ENCODE peak calls at places on chromosomes 5 and 9, in five cellular contexts. D is fibroblast of lung, V is hepatocyte, Z is OCI-LY7, L is PC-9. H is an unnamed sample.

GRCh38 chr5:62547929-62548678 is 30.5 kb upstream of the LRRC70 start:
- DNase-seq in D (no peak), V (no peak), Z (peak; percentile 7), L (no peak), H (no peak)

GRCh38 chr5:138979684-138980275 is 104.6 kb upstream of the LRRTM2 start:
- DNase-seq in D (no peak), V (no peak), Z (no peak), L (no peak), H (no peak)

GRCh38 chr9:113352411-113352810 is 3.1 kb downstream of the BSPRY start:
- DNase-seq in D (no peak), V (no peak), Z (peak; percentile 21), L (no peak), H (no peak)

GRCh38 chr5:134610715-134611114 is 21.9 kb downstream of the SAR1B start:
- DNase-seq in D (no peak), V (no peak), Z (no peak), L (no peak), H (no peak)

GRCh38 chr5:78339591-78340450 is 20.6 kb upstream of the SCAMP1 start:
- DNase-seq in D (no peak), V (no peak), Z (no peak), L (no peak), H (no peak)

GRCh38 chr5:17305964-17306725 is 88.7 kb downstream of the BASP1 start:
- DNase-seq in D (peak; percentile 93), V (peak; percentile 75), Z (no peak), L (peak; percentile 46), H (no peak)

GRCh38 chr9:90326219-90326618 is 316.4 kb downstream of the DIRAS2 start:
- DNase-seq in D (peak; percentile 25), V (no peak), Z (no peak), L (no peak), H (no peak)

GRCh38 chr9:99239341-99240055 is 17.4 kb downstream of the SEC61B start:
- DNase-seq in D (peak; percentile 60), V (no peak), Z (no peak), L (no peak), H (no peak)

GRCh38 chr9:99375481-99375880 is 153.4 kb downstream of the SEC61B start:
- DNase-seq in D (no peak), V (no peak), Z (no peak), L (no peak), H (no peak)

GRCh38 chr5:137659209-137659608 is 76.7 kb downstream of the KLHL3 start:
- DNase-seq in D (no peak), V (no peak), Z (no peak), L (no peak), H (no peak)

GRCh38 chr5:34765662-34766061 is 73.3 kb upstream of the TTC23L start:
- DNase-seq in D (no peak), V (no peak), Z (no peak), L (no peak), H (no peak)

GRCh38 chr5:150208187-150209015 is 18.5 kb downstream of the SLC6A7 start:
- DNase-seq in D (peak; percentile 78), V (no peak), Z (no peak), L (no peak), H (no peak)

GRCh38 chr5:150206780-150207115 is 16.9 kb downstream of the SLC6A7 start:
- DNase-seq in D (no peak), V (no peak), Z (no peak), L (no peak), H (no peak)

GRCh38 chr5:150204588-150204960 is 14.7 kb downstream of the SLC6A7 start:
- DNase-seq in D (no peak), V (no peak), Z (no peak), L (no peak), H (no peak)

GRCh38 chr5:150203832-150204587 is 14.1 kb downstream of the SLC6A7 start:
- DNase-seq in D (no peak), V (no peak), Z (no peak), L (no peak), H (no peak)

DNA sequence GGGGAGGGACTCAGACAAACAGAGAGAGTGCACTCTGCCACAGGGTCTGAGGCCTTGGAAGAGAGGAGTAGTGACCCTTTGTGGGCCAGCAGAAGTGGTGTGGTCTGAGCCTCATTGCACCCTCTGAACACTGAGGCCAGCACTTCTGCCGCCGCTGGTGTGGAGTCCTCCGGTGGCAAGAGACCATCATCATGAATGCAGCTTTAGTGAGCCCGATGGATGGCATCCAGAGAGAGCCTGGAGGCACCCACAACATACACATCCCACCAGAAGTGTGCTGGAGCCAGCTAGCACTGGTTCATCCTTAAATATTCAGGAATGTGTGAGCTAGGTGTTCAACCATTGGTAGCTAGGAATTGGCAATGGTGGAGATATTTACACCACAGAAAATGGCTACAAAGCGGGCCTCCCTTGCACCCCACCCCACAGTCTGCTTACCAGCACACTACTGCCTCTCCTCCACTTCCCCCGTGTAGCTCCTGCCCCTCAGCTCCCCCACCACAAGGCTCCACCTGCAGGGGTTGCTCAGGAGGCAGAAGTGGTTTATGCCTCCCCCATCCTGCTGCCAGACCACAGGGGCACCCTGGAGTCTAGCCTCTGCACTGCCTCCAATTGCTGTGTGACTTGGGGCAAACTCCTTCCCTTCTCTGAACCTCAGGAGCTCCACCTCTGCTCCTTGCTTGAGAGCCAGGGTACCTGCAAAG is 16.4 kb downstream of the SLC6A7 start:
- DNase-seq in D (peak; percentile 7), V (no peak), Z (no peak), L (no peak), H (no peak)
- H3K4me2 ChIP-seq in D (no peak overlapping the region), V (no peak overlapping the region), Z (no peak overlapping the region), L (no peak overlapping the region), H (no peak overlapping the region)

GRCh38 chr9:96399335-96399633 is 15.8 kb upstream of the SLC35D2 start:
- DNase-seq in D (no peak), V (no peak), Z (no peak), L (no peak), H (no peak)
- H2AFZ ChIP-seq in D (peak overlapping the region; percentile 78), V (peak overlapping the region; percentile 39), Z (no peak overlapping the region), L (no peak overlapping the region), H (no peak overlapping the region)

DNA sequence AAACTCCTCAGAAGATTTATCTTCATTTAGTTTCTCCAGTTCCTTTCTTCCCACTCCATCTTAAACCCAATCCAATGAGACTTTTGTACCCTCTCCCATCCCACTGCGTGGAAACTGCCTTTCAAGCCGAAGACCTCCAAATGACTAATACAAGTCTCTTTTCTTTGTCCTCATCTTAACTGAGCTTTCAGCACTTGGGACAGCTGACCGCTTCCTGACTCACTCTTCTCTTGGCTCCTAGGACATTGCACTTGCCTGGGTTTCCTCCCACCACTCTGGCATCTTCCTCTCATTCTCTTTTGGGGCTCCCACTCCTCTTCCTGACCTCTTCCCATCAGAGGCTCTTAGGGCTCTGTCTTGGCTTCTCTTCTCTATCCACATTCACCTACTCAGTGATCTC is 243.7 kb downstream of the HSPA4 start:
- DNase-seq in D (peak; percentile 25), V (no peak), Z (no peak), L (no peak), H (no peak)
- H3K4me2 ChIP-seq in D (no peak overlapping the region), V (no peak overlapping the region), Z (no peak overlapping the region), L (no peak overlapping the region), H (no peak overlapping the region)

GRCh38 chr5:99316484-99316883 is 387.7 kb upstream of the CHD1 start:
- DNase-seq in D (no peak), V (no peak), Z (no peak), L (no peak), H (no peak)

GRCh38 chr5:99317136-99317535 is 388.3 kb upstream of the CHD1 start:
- DNase-seq in D (no peak), V (no peak), Z (no peak), L (no peak), H (no peak)

GRCh38 chr5:99315413-99316178 is 386.8 kb upstream of the CHD1 start:
- DNase-seq in D (no peak), V (no peak), Z (no peak), L (no peak), H (no peak)

DNA sequence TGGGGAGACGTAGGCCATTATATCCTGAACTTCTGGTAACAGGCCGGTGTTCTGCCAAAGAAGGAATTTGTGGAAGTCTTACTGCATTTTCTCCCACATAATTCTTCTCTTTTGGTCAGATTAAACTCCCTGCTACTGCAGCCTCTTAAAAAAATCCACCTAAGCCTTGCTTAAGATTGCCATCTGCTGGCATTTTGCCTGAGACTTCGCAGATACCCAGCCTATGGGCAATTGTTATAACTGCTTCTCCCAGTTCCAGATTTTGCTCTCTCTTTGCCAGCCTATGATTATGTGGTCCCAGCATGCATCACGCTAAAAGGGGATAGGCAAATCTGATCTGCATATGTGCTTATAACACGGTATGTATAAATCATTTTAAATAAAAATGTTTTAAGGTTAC is 391.7 kb upstream of the CHD1 start:
- DNase-seq in D (no peak), V (peak; percentile 10), Z (no peak), L (peak; percentile 3), H (peak; percentile 42)
- H2AFZ ChIP-seq in D (no peak overlapping the region), V (no peak overlapping the region), Z (no peak overlapping the region), L (no peak overlapping the region), H (no peak overlapping the region)

H was measured in Karpas-422.